ENCODE peak calls at places on chromosomes 3 and 15, in nine cellular contexts. E is bronchial epithelial cell, O is HL-60, Y is dorsolateral prefrontal cortex, M is stomach, N is fibroblast of lung, J is transverse colon, A is SK-N-SH, Q is ovary. D is an unnamed sample.

GRCh38 chr3:43970351-43970750 is 271.3 kb upstream of the TOPAZ1 start:
- DNase-seq in E (no peak), O (no peak), Y (no peak), M (no peak), N (no peak), J (no peak), A (no peak), Q (no peak), D (no peak)

GRCh38 chr3:85554153-85554552 is 595.4 kb downstream of the CADM2 start:
- DNase-seq in E (no peak), O (no peak), Y (no peak), M (no peak), N (no peak), J (no peak), A (no peak), Q (no peak), D (no peak)

GRCh38 chr15:100033140-100033857 is 300.1 kb upstream of the LYSMD4 start:
- DNase-seq in E (peak; percentile 4), O (no peak), Y (no peak), M (no peak), N (peak; percentile 61), J (no peak), A (no peak), Q (no peak), D (no peak)

GRCh38 chr3:65751123-65751700 is 287.5 kb downstream of the MAGI1 start:
- DNase-seq in E (peak; percentile 35), O (peak; percentile 2), Y (peak; percentile 66), M (peak; percentile 40), N (peak; percentile 48), J (peak; percentile 33), A (peak; percentile 52), Q (peak; percentile 13), D (no peak)

GRCh38 chr3:195453236-195453635 is 10.4 kb upstream of the ACAP2 start:
- DNase-seq in E (no peak), O (no peak), Y (no peak), M (no peak), N (no peak), J (no peak), A (no peak), Q (no peak), D (no peak)

GRCh38 chr3:64134882-64135281 is 90.4 kb downstream of the PRICKLE2 start:
- DNase-seq in E (no peak), O (no peak), Y (no peak), M (no peak), N (no peak), J (no peak), A (no peak), Q (no peak), D (no peak)

GRCh38 chr3:135792174-135792573 is 173.4 kb upstream of the PPP2R3A start:
- DNase-seq in E (no peak), O (no peak), Y (no peak), M (no peak), N (no peak), J (no peak), A (no peak), Q (no peak), D (peak; percentile 4)

GRCh38 chr3:186464424-186465093 is 79.6 kb downstream of the CRYGS start:
- DNase-seq in E (no peak), O (peak; percentile 23), Y (no peak), M (no peak), N (no peak), J (no peak), A (no peak), Q (no peak), D (no peak)

GRCh38 chr15:31347067-31347975 is 20.7 kb downstream of the KLF13 start:
- DNase-seq in E (no peak), O (no peak), Y (no peak), M (no peak), N (no peak), J (no peak), A (no peak), Q (no peak), D (no peak)

GRCh38 chr15:90266061-90266431 is 574 bp downstream of the NGRN start:
- DNase-seq in E (peak; percentile 46), O (peak; percentile 29), Y (no peak), M (peak; percentile 28), N (peak; percentile 21), J (peak; percentile 40), A (peak; percentile 72), Q (no peak), D (no peak)

GRCh38 chr15:52134502-52135144 is 22.0 kb upstream of the BCL2L10 start:
- DNase-seq in E (no peak), O (peak; percentile 40), Y (no peak), M (no peak), N (no peak), J (peak; percentile 36), A (no peak), Q (no peak), D (no peak)

GRCh38 chr3:170405101-170405500 is 13.6 kb upstream of the CLDN11 start:
- DNase-seq in E (no peak), O (no peak), Y (no peak), M (no peak), N (no peak), J (no peak), A (no peak), Q (no peak), D (no peak)

GRCh38 chr3:18885612-18886011 is 262.7 kb upstream of the KCNH8 start:
- DNase-seq in E (no peak), O (no peak), Y (no peak), M (no peak), N (no peak), J (no peak), A (no peak), Q (no peak), D (no peak)

GRCh38 chr3:102124301-102125158 is 275.2 kb downstream of the NFKBIZ start:
- DNase-seq in E (peak; percentile 98), O (no peak), Y (no peak), M (no peak), N (peak; percentile 75), J (no peak), A (no peak), Q (no peak), D (no peak)

GRCh38 chr3:131008326-131008725 is 18.3 kb downstream of the ASTE1 start:
- DNase-seq in E (no peak), O (no peak), Y (no peak), M (no peak), N (no peak), J (no peak), A (no peak), Q (no peak), D (no peak)

GRCh38 chr15:89759835-89760234 is 8.8 kb upstream of the MESP1 start:
- DNase-seq in E (no peak), O (no peak), Y (no peak), M (no peak), N (no peak), J (no peak), A (no peak), Q (no peak), D (no peak)

GRCh38 chr15:71562251-71562650 is 248.1 kb upstream of the NR2E3 start:
- DNase-seq in E (peak; percentile 55), O (no peak), Y (no peak), M (no peak), N (no peak), J (no peak), A (no peak), Q (no peak), D (no peak)

GRCh38 chr3:115518100-115518852 is 105.0 kb upstream of the GAP43 start:
- DNase-seq in E (peak; percentile 87), O (no peak), Y (no peak), M (no peak), N (peak; percentile 90), J (no peak), A (peak; percentile 83), Q (no peak), D (peak; percentile 49)

GRCh38 chr3:112297714-112298113 is 3.7 kb upstream of the SLC9C1 start:
- DNase-seq in E (no peak), O (no peak), Y (no peak), M (no peak), N (no peak), J (no peak), A (no peak), Q (no peak), D (no peak)
- H3K27me3 ChIP-seq in E (no peaks in the 10 kb centered on the region), O (no peaks in the 10 kb centered on the region), Y (no peaks in the 10 kb centered on the region), M (no peaks in the 10 kb centered on the region), N (no peaks in the 10 kb centered on the region), J (no peaks in the 10 kb centered on the region), A (no peaks in the 10 kb centered on the region), Q (no peaks in the 10 kb centered on the region), D (no peaks in the 10 kb centered on the region)

GRCh38 chr15:58114388-58114787 is 23.8 kb upstream of the AQP9 start:
- DNase-seq in E (no peak), O (no peak), Y (no peak), M (no peak), N (no peak), J (no peak), A (no peak), Q (no peak), D (no peak)

GRCh38 chr15:58111718-58112104 is 26.5 kb upstream of the AQP9 start:
- DNase-seq in E (no peak), O (no peak), Y (no peak), M (no peak), N (no peak), J (no peak), A (no peak), Q (no peak), D (no peak)

GRCh38 chr15:58108117-58108516 is 30.1 kb upstream of the AQP9 start:
- DNase-seq in E (no peak), O (no peak), Y (no peak), M (no peak), N (no peak), J (no peak), A (no peak), Q (no peak), D (no peak)

GRCh38 chr15:58110999-58111717 is 27.0 kb upstream of the AQP9 start:
- DNase-seq in E (no peak), O (no peak), Y (no peak), M (no peak), N (no peak), J (no peak), A (no peak), Q (no peak), D (no peak)

GRCh38 chr15:58109419-58109818 is 28.8 kb upstream of the AQP9 start:
- DNase-seq in E (no peak), O (no peak), Y (no peak), M (no peak), N (no peak), J (no peak), A (no peak), Q (no peak), D (no peak)
- H3K27me3 ChIP-seq in E (peaks cover 2% of the 10 kb centered on the region), O (no peaks in the 10 kb centered on the region), Y (peaks cover 3% of the 10 kb centered on the region), M (no peaks in the 10 kb centered on the region), N (no peaks in the 10 kb centered on the region), J (peaks cover 20% of the 10 kb centered on the region), A (no peaks in the 10 kb centered on the region), Q (no peaks in the 10 kb centered on the region), D (no peaks in the 10 kb centered on the region)

DNA sequence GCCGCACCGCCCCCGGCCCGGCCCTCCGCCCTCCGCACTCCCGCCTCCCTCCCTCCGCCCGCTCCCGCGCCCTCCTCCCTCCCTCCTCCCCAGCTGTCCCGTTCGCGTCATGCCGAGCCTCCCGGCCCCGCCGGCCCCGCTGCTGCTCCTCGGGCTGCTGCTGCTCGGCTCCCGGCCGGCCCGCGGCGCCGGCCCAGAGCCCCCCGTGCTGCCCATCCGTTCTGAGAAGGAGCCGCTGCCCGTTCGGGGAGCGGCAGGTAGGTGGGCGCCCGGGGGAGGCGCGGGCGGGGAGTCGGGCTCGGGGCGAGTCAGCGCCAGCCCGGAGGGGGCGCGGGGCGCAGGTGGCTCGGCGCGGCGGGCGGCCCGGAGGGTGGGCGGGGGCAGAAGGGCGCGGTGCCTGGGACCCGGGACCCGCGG is 364 bp downstream of the CHRD start:
- DNase-seq in E (no peak), O (no peak), Y (no peak), M (peak; percentile 68), N (peak; percentile 31), J (peak; percentile 65), A (peak; percentile 91), Q (peak; percentile 85), D (peak; percentile 46)
- H3K27me3 ChIP-seq in E (peaks cover 46% of the 10 kb centered on the region), O (peaks cover 36% of the 10 kb centered on the region), Y (no peaks in the 10 kb centered on the region), M (peaks cover 71% of the 10 kb centered on the region), N (peaks cover 37% of the 10 kb centered on the region), J (peaks cover 63% of the 10 kb centered on the region), A (peaks cover 7% of the 10 kb centered on the region), Q (no peaks in the 10 kb centered on the region), D (peaks cover 77% of the 10 kb centered on the region)

GRCh38 chr3:11909726-11910125 is 63.0 kb upstream of the TAMM41 start:
- DNase-seq in E (no peak), O (no peak), Y (no peak), M (no peak), N (no peak), J (no peak), A (no peak), Q (no peak), D (no peak)
- H3K27me3 ChIP-seq in E (no peaks in the 10 kb centered on the region), O (no peaks in the 10 kb centered on the region), Y (no peaks in the 10 kb centered on the region), M (peaks cover under 1% of the 10 kb centered on the region), N (no peaks in the 10 kb centered on the region), J (no peaks in the 10 kb centered on the region), A (no peaks in the 10 kb centered on the region), Q (no peaks in the 10 kb centered on the region), D (peaks cover 98% of the 10 kb centered on the region)